ENCODE peak calls at places on chromosome 20, in six cellular contexts. X is esophagus squamous epithelium, U is endothelial cell, M is HCT116, E is endothelial cell of umbilical vein, Y is body of pancreas. P is an unnamed sample.

GRCh38 chr20:40160151-40160550 is 528.9 kb downstream of the MAFB start:
- DNase-seq in X (no peak), U (peak), M (peak), E (peak), Y (peak), P (peak)

GRCh38 chr20:63142933-63143332 is 73.0 kb downstream of the YTHDF1 start:
- DNase-seq in X (no peak), U (no peak), M (no peak), E (no peak), Y (no peak), P (no peak)

GRCh38 chr20:50824137-50824536 is 29.3 kb downstream of the BCAS4 start:
- DNase-seq in X (no peak), U (no peak), M (no peak), E (no peak), Y (peak), P (no peak)

GRCh38 chr20:51380401-51381385 is 161.8 kb downstream of the NFATC2 start:
- DNase-seq in X (no peak), U (no peak), M (no peak), E (no peak), Y (no peak), P (no peak)

GRCh38 chr20:16476032-16476431 is 97.2 kb downstream of the KIF16B start:
- DNase-seq in X (no peak), U (no peak), M (peak), E (peak), Y (no peak), P (no peak)

GRCh38 chr20:5674176-5674660 is 76.0 kb upstream of the SHLD1 start:
- DNase-seq in X (no peak), U (no peak), M (peak), E (no peak), Y (no peak), P (peak)

GRCh38 chr20:1345030-1345755 is 16.3 kb upstream of the SDCBP2 start:
- DNase-seq in X (no peak), U (no peak), M (no peak), E (no peak), Y (no peak), P (peak)

GRCh38 chr20:58421497-58421850 is 32.4 kb downstream of the VAPB start:
- DNase-seq in X (no peak), U (no peak), M (no peak), E (no peak), Y (no peak), P (no peak)

GRCh38 chr20:44104807-44105517 is 82.0 kb downstream of the JPH2 start:
- DNase-seq in X (no peak), U (no peak), M (no peak), E (peak), Y (peak), P (no peak)

GRCh38 chr20:62362991-62363919 is 3.9 kb downstream of the LAMA5 start:
- DNase-seq in X (no peak), U (no peak), M (no peak), E (no peak), Y (no peak), P (no peak)

GRCh38 chr20:8534368-8534767 is 402.3 kb downstream of the PLCB1 start:
- DNase-seq in X (no peak), U (no peak), M (no peak), E (no peak), Y (no peak), P (no peak)

GRCh38 chr20:17680128-17680835 is 1.8 kb downstream of the RRBP1 start:
- DNase-seq in X (no peak), U (peak), M (no peak), E (peak), Y (peak), P (peak)

GRCh38 chr20:45117581-45117980 is 2.6 kb upstream of the WFDC5 start:
- DNase-seq in X (no peak), U (no peak), M (no peak), E (no peak), Y (no peak), P (no peak)

GRCh38 chr20:21698494-21699215 is 6.8 kb upstream of the PAX1 start:
- DNase-seq in X (no peak), U (no peak), M (no peak), E (no peak), Y (no peak), P (no peak)

GRCh38 chr20:49276895-49277785 is 717 bp downstream of the ZNFX1 start:
- DNase-seq in X (no peak), U (peak), M (no peak), E (no peak), Y (peak), P (peak)

GRCh38 chr20:61759286-61760065 is 306.2 kb downstream of the TAF4 start:
- DNase-seq in X (no peak), U (no peak), M (no peak), E (no peak), Y (no peak), P (no peak)

GRCh38 chr20:60680554-60680953 is 571.5 kb upstream of the CDH4 start:
- DNase-seq in X (no peak), U (no peak), M (no peak), E (no peak), Y (no peak), P (no peak)

GRCh38 chr20:49983848-49984408 is 1.1 kb downstream of the SNAI1 start:
- DNase-seq in X (no peak), U (no peak), M (no peak), E (no peak), Y (peak), P (no peak)

GRCh38 chr20:18692453-18692852 is 104.6 kb downstream of the DTD1 start:
- DNase-seq in X (no peak), U (no peak), M (no peak), E (no peak), Y (no peak), P (no peak)

GRCh38 chr20:35828434-35828833 is 56.6 kb downstream of the PHF20 start:
- DNase-seq in X (no peak), U (no peak), M (no peak), E (no peak), Y (peak), P (no peak)

GRCh38 chr20:15842872-15843271 is 730.4 kb downstream of the KIF16B start:
- DNase-seq in X (no peak), U (no peak), M (no peak), E (no peak), Y (no peak), P (no peak)

GRCh38 chr20:14889503-14890125 is 552.2 kb upstream of the FLRT3 start:
- DNase-seq in X (no peak), U (no peak), M (no peak), E (no peak), Y (no peak), P (no peak)

GRCh38 chr20:43057317-43057716 is 132.4 kb downstream of the PTPRT start:
- DNase-seq in X (no peak), U (no peak), M (no peak), E (no peak), Y (no peak), P (no peak)

GRCh38 chr20:11235058-11235457 is 561.3 kb upstream of the JAG1 start:
- DNase-seq in X (no peak), U (no peak), M (no peak), E (peak), Y (no peak), P (no peak)

GRCh38 chr20:19764207-19764606 is 6.1 kb downstream of the RIN2 start:
- DNase-seq in X (no peak), U (no peak), M (no peak), E (no peak), Y (no peak), P (no peak)

GRCh38 chr20:20827992-20828597 is 115.7 kb upstream of the RALGAPA2 start:
- DNase-seq in X (no peak), U (no peak), M (no peak), E (no peak), Y (no peak), P (no peak)

GRCh38 chr20:5390719-5391118 is 74.0 kb upstream of the PROKR2 start:
- DNase-seq in X (no peak), U (no peak), M (no peak), E (no peak), Y (no peak), P (no peak)

GRCh38 chr20:25389381-25389857 is 1.2 kb downstream of the ABHD12 start:
- DNase-seq in X (no peak), U (no peak), M (no peak), E (peak), Y (no peak), P (no peak)

GRCh38 chr20:2397595-2398145 is 17.0 kb downstream of the TGM6 start:
- DNase-seq in X (no peak), U (no peak), M (no peak), E (no peak), Y (no peak), P (no peak)
- TF ChIP-seq CTCF in X (no peak), U (no peak), M (no peak), E (no peak), Y (no peak), P (no peak)

GRCh38 chr20:32205502-32206382 is 1.8 kb downstream of the PLAGL2 start:
- DNase-seq in X (no peak), U (no peak), M (no peak), E (no peak), Y (no peak), P (no peak)

GRCh38 chr20:32207211-32207625 is 325 bp downstream of the PLAGL2 start:
- DNase-seq in X (no peak), U (no peak), M (no peak), E (no peak), Y (no peak), P (peak)

GRCh38 chr20:32208499-32209154 is 947 bp downstream of the POFUT1 start:
- DNase-seq in X (no peak), U (no peak), M (no peak), E (no peak), Y (no peak), P (no peak)

GRCh38 chr20:32206383-32207210 is 946 bp downstream of the PLAGL2 start:
- DNase-seq in X (no peak), U (no peak), M (no peak), E (no peak), Y (no peak), P (peak)

GRCh38 chr20:32207626-32208498 is at the start of the genes PLAGL2 and POFUT1:
- DNase-seq in X (peak), U (peak), M (peak), E (peak), Y (peak), P (peak)
- TF ChIP-seq CTCF in X (no peak), U (no peak), M (no peak), E (peak), Y (peak), P (no peak)

GRCh38 chr20:7025635-7026034 is 258.1 kb downstream of the BMP2 start:
- DNase-seq in X (no peak), U (no peak), M (no peak), E (no peak), Y (no peak), P (no peak)

GRCh38 chr20:7029005-7029404 is 261.5 kb downstream of the BMP2 start:
- DNase-seq in X (no peak), U (no peak), M (no peak), E (no peak), Y (no peak), P (no peak)

GRCh38 chr20:7031222-7031621 is 263.7 kb downstream of the BMP2 start:
- DNase-seq in X (no peak), U (peak), M (no peak), E (no peak), Y (no peak), P (no peak)
- TF ChIP-seq CTCF in X (no peak), U (peak), M (no peak), E (peak), Y (peak), P (no peak)

GRCh38 chr20:53789913-53790675 is 196.5 kb upstream of the ZNF217 start:
- DNase-seq in X (no peak), U (no peak), M (no peak), E (no peak), Y (no peak), P (no peak)
- TF ChIP-seq CTCF in X (no peak), U (no peak), M (no peak), E (no peak), Y (no peak), P (no peak)

DNA sequence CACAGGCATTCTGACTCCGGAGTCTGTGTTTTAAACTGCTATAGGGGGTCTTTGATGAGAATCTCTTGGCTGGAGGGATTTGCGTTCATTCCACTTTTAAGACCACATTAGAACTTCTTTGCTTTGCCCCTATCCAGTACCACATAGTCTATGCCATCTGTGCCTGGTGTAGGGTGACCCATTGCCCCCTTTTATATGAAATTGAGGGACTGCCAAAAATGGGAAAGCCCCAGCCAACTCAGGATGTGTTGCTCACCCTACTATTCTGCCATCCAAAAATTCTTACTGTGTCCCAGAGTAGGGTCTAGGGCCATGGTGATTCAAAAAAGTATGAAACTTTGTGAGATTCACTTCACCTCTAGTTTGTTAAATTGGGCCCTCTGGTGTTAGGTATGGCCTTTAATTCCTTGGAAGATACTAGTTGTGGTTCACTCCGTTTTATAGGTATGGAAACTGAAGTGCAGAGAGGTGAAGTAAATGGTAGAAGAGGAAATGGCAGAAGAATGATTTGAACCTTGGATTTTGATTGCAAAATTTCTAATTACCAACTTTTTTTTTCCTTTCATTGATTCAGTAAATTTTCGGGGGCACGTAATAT is 1.4 kb downstream of the PFDN4 start:
- DNase-seq in X (no peak), U (no peak), M (no peak), E (no peak), Y (no peak), P (no peak)
- TF ChIP-seq CTCF in X (no peak), U (no peak), M (no peak), E (no peak), Y (no peak), P (no peak)

P was measured in activated CD8-positive, alpha-beta T cell treated with anti-CD3 and anti-CD28 coated beads for 36 hours.